ENCODE peak calls at places on chromosomes 16 and 17, in four cellular contexts. One of them, this sample, is unnamed.

GRCh38 chr16:73890524-73891500 is 405.8 kb upstream of the PSMD7 start:
- DNase-seq in AG09319: no peak
- DNase-seq in hepatocyte: peak
- DNase-seq in astrocyte of the spinal cord: no peak
- DNase-seq in this sample: no peak

GRCh38 chr17:45021607-45022287 is 29.7 kb downstream of the DCAKD start:
- DNase-seq in AG09319: no peak
- DNase-seq in hepatocyte: peak
- DNase-seq in astrocyte of the spinal cord: peak
- DNase-seq in this sample: no peak

GRCh38 chr17:33113281-33114010 is 121.8 kb downstream of the SPACA3 start:
- DNase-seq in AG09319: no peak
- DNase-seq in hepatocyte: no peak
- DNase-seq in astrocyte of the spinal cord: no peak
- DNase-seq in this sample: no peak

GRCh38 chr17:34672176-34672785 is 92.9 kb downstream of the TMEM132E start:
- DNase-seq in AG09319: no peak
- DNase-seq in hepatocyte: no peak
- DNase-seq in astrocyte of the spinal cord: no peak
- DNase-seq in this sample: no peak

GRCh38 chr17:40582328-40582901 is 17.1 kb upstream of the CCR7 start:
- DNase-seq in AG09319: no peak
- DNase-seq in hepatocyte: no peak
- DNase-seq in astrocyte of the spinal cord: no peak
- DNase-seq in this sample: no peak

GRCh38 chr17:50070908-50071680 is 15.2 kb downstream of the ITGA3 start:
- DNase-seq in AG09319: no peak
- DNase-seq in hepatocyte: no peak
- DNase-seq in astrocyte of the spinal cord: no peak
- DNase-seq in this sample: no peak

GRCh38 chr17:31523862-31524730 is 132.6 kb downstream of the RAB11FIP4 start:
- DNase-seq in AG09319: no peak
- DNase-seq in hepatocyte: no peak
- DNase-seq in astrocyte of the spinal cord: no peak
- DNase-seq in this sample: no peak

GRCh38 chr16:2745961-2746360 is 6.5 kb upstream of the SRRM2 start:
- DNase-seq in AG09319: no peak
- DNase-seq in hepatocyte: no peak
- DNase-seq in astrocyte of the spinal cord: no peak
- DNase-seq in this sample: no peak

GRCh38 chr17:78608122-78608803 is 31.1 kb upstream of the DNAH17 start:
- DNase-seq in AG09319: no peak
- DNase-seq in hepatocyte: no peak
- DNase-seq in astrocyte of the spinal cord: no peak
- DNase-seq in this sample: no peak

GRCh38 chr17:81301195-81302144 is 6.4 kb upstream of the SLC38A10 start:
- DNase-seq in AG09319: no peak
- DNase-seq in hepatocyte: no peak
- DNase-seq in astrocyte of the spinal cord: no peak
- DNase-seq in this sample: no peak

GRCh38 chr16:76265434-76266045 is 11.7 kb upstream of the CNTNAP4 start:
- DNase-seq in AG09319: no peak
- DNase-seq in hepatocyte: peak
- DNase-seq in astrocyte of the spinal cord: peak
- DNase-seq in this sample: no peak

GRCh38 chr17:42725143-42725542 is 19.7 kb downstream of the EZH1 start:
- DNase-seq in AG09319: no peak
- DNase-seq in hepatocyte: no peak
- DNase-seq in astrocyte of the spinal cord: no peak
- DNase-seq in this sample: no peak

GRCh38 chr17:78535285-78536197 is 41.7 kb downstream of the DNAH17 start:
- DNase-seq in AG09319: no peak
- DNase-seq in hepatocyte: no peak
- DNase-seq in astrocyte of the spinal cord: no peak
- DNase-seq in this sample: no peak

GRCh38 chr16:66927918-66928649 is 2.7 kb upstream of the RRAD start:
- DNase-seq in AG09319: no peak
- DNase-seq in hepatocyte: no peak
- DNase-seq in astrocyte of the spinal cord: no peak
- DNase-seq in this sample: no peak

GRCh38 chr17:61837175-61838051 is 25.9 kb downstream of the BRIP1 start:
- DNase-seq in AG09319: peak
- DNase-seq in hepatocyte: peak
- DNase-seq in astrocyte of the spinal cord: peak
- DNase-seq in this sample: peak

GRCh38 chr17:8985054-8985701 is 19.7 kb upstream of the PIK3R5 start:
- DNase-seq in AG09319: no peak
- DNase-seq in hepatocyte: no peak
- DNase-seq in astrocyte of the spinal cord: no peak
- DNase-seq in this sample: peak

GRCh38 chr16:85140455-85141012 is 28.3 kb upstream of the CIBAR2 start:
- DNase-seq in AG09319: no peak
- DNase-seq in hepatocyte: no peak
- DNase-seq in astrocyte of the spinal cord: no peak
- DNase-seq in this sample: no peak

GRCh38 chr17:44916781-44917241 is 1.5 kb upstream of the GFAP start:
- DNase-seq in AG09319: no peak
- DNase-seq in hepatocyte: peak
- DNase-seq in astrocyte of the spinal cord: peak
- DNase-seq in this sample: no peak

DNA sequence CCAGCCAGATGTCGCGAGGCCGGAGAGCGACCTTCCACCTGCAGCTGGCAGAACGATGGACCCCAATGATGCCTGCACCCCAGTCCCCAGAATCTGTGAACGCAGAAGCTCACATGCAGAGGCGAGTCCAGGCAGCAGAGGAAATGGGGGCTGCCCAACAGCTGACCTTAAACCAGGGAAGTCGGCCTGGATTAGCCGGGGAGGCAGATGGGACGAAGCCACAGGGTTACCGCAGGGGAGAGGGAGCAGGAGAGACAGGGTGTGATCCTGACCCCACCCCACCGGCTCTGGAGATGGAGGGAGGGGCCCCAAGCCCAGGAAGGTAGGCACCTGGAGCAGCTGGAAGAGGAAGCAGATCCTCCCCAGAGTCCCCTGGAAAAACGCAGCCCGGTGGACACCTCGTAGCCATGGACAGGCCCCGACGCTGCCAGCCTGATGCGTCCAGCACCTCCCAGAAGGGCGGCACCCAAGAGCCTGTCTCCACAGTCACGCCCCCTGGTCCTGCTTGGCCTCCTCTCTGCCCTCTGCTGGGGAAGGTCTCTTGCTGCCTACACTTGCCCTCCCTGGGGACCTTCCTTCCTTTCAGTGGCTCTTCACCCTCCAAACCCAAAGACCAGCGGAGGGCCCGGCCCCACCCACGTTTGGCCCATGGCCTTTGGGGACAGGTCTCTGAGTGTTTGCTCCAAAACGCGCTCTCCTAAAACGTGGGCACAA is 37.3 kb downstream of the PIEZO1 start:
- DNase-seq in AG09319: no peak
- DNase-seq in hepatocyte: no peak
- DNase-seq in astrocyte of the spinal cord: no peak
- DNase-seq in this sample: no peak
- TF ChIP-seq CTCF in AG09319: no peak
- TF ChIP-seq CTCF in hepatocyte: peak
- TF ChIP-seq CTCF in astrocyte of the spinal cord: peak
- TF ChIP-seq CTCF in this sample: peak

DNA sequence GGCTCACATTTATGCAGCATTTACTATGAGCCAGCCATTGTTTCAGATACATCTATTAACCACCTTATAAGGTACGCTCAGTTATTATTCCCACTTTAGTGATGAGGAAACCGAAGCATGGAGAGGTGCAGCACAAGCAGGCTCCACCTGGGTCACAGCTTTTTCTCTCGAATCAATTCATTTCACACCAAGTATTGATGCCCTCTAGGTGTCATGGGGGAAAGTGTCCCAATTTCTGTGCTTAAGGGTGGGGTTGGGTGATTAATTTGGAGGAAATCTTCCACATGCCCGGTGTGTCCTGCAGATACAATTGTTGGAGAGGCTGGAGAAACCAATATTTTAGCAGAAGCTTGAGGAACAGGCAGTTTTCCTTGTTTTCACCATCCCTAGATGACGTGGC is 62.7 kb upstream of the DNAJA2 start:
- DNase-seq in AG09319: no peak
- DNase-seq in hepatocyte: no peak
- DNase-seq in astrocyte of the spinal cord: no peak
- DNase-seq in this sample: no peak
- TF ChIP-seq CTCF in AG09319: no peak
- TF ChIP-seq CTCF in hepatocyte: no peak
- TF ChIP-seq CTCF in astrocyte of the spinal cord: no peak
- TF ChIP-seq CTCF in this sample: no peak

DNA sequence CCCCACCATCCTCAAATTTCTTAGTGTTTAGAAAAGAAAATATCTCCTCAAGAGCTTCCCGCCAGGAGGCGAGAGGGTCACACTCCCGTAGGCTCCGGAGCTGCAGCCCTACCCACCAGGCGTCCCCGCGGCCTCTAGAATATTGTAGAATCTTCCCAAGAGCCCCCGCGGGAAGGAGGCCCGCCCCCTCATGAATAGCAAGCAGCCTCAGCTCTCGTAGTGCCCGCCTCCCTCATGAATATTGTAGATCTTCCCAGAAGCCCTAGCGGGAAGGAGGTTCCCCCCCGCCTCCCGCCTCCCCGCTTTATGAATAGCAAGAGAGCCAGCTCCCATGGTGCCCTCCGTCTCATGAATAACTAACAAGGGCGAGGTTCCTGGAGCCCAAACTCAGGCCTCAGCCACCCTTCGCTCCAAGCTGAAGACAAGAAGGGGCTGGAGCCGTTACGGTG is at the start of gene FBXO47:
- DNase-seq in AG09319: peak
- DNase-seq in hepatocyte: peak
- DNase-seq in astrocyte of the spinal cord: peak
- DNase-seq in this sample: peak
- TF ChIP-seq CTCF in AG09319: peak
- TF ChIP-seq CTCF in hepatocyte: no peak
- TF ChIP-seq CTCF in astrocyte of the spinal cord: no peak
- TF ChIP-seq CTCF in this sample: no peak

DNA sequence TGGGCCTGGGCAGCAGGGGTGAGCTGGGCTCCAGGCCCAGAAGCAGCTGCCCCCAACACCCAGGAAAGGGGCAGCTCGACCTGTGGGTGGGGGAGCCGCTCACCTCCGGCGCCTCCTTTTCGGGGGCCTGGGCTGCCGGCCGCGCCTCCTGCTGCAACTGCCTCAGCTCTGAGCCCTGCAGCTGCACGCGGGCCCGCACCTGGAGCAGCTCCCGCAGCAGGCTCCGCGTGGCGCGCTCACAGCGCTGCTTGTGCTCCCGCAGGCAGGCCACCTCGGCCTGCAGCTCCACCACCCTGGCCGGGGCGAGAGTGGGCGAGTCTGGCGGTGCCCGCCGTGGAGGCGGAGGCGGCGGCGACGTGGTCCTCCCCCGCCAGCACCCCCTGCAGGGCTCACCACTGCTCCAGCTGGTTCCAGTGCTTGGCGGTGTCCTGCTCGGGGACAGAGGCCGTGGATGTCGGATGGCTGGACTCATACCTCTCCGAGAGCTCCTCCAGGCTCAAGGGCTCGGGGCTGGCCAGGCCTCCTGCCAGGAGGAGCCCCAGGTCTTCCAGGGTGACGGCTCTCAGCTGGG is 868 bp downstream of the CCDC154 start:
- DNase-seq in AG09319: no peak
- DNase-seq in hepatocyte: no peak
- DNase-seq in astrocyte of the spinal cord: no peak
- DNase-seq in this sample: no peak
- TF ChIP-seq CTCF in AG09319: no peak
- TF ChIP-seq CTCF in hepatocyte: no peak
- TF ChIP-seq CTCF in astrocyte of the spinal cord: no peak
- TF ChIP-seq CTCF in this sample: no peak

This sample was measured in CD14-positive monocyte.